ENCODE peak calls at places on chromosomes 3 and 15, in six cellular contexts. One of them, this sample, is unnamed.

GRCh38 chr15:27608248-27608647 is 490.9 kb downstream of the OCA2 start:
- DNase-seq in kidney epithelial cell: no peak
- DNase-seq in lower leg skin: no peak
- DNase-seq in glutamatergic neuron: no peak
- DNase-seq in brain microvascular endothelial cell: no peak
- DNase-seq in fibroblast of lung: no peak
- DNase-seq in this sample: no peak

GRCh38 chr15:89998141-89998661 is 2.9 kb upstream of the ZNF710 start:
- DNase-seq in kidney epithelial cell: no peak
- DNase-seq in lower leg skin: no peak
- DNase-seq in brain microvascular endothelial cell: peak
- DNase-seq in fibroblast of lung: peak
- DNase-seq in glutamatergic neuron: no peak
- DNase-seq in this sample: no peak

GRCh38 chr3:126811530-126811929 is 107.5 kb downstream of the CHCHD6 start:
- DNase-seq in lower leg skin: no peak
- DNase-seq in kidney epithelial cell: no peak
- DNase-seq in glutamatergic neuron: no peak
- DNase-seq in brain microvascular endothelial cell: peak
- DNase-seq in fibroblast of lung: peak
- DNase-seq in this sample: no peak

GRCh38 chr3:162845918-162846317 is 1349.3 kb downstream of the OTOL1 start:
- DNase-seq in fibroblast of lung: no peak
- DNase-seq in lower leg skin: no peak
- DNase-seq in brain microvascular endothelial cell: no peak
- DNase-seq in glutamatergic neuron: no peak
- DNase-seq in kidney epithelial cell: no peak
- DNase-seq in this sample: no peak

GRCh38 chr3:120569224-120569915 is 26.8 kb upstream of the NDUFB4 start:
- DNase-seq in brain microvascular endothelial cell: no peak
- DNase-seq in kidney epithelial cell: no peak
- DNase-seq in lower leg skin: no peak
- DNase-seq in glutamatergic neuron: no peak
- DNase-seq in fibroblast of lung: no peak
- DNase-seq in this sample: no peak

GRCh38 chr3:87987952-87988351 is 70.9 kb downstream of the CGGBP1 start:
- DNase-seq in glutamatergic neuron: no peak
- DNase-seq in kidney epithelial cell: no peak
- DNase-seq in fibroblast of lung: no peak
- DNase-seq in brain microvascular endothelial cell: peak
- DNase-seq in lower leg skin: no peak
- DNase-seq in this sample: no peak

GRCh38 chr15:98746375-98746679 is 98.0 kb downstream of the IGF1R start:
- DNase-seq in kidney epithelial cell: no peak
- DNase-seq in lower leg skin: no peak
- DNase-seq in brain microvascular endothelial cell: no peak
- DNase-seq in fibroblast of lung: no peak
- DNase-seq in glutamatergic neuron: no peak
- DNase-seq in this sample: no peak

GRCh38 chr15:94336817-94337537 is 105.6 kb downstream of the MCTP2 start:
- DNase-seq in lower leg skin: no peak
- DNase-seq in fibroblast of lung: no peak
- DNase-seq in glutamatergic neuron: no peak
- DNase-seq in kidney epithelial cell: no peak
- DNase-seq in brain microvascular endothelial cell: no peak
- DNase-seq in this sample: no peak

GRCh38 chr15:78640527-78640839 is 527 bp downstream of the CHRNB4 start:
- DNase-seq in lower leg skin: no peak
- DNase-seq in brain microvascular endothelial cell: no peak
- DNase-seq in kidney epithelial cell: no peak
- DNase-seq in glutamatergic neuron: no peak
- DNase-seq in fibroblast of lung: no peak
- DNase-seq in this sample: no peak

GRCh38 chr3:152587861-152588260 is 247.1 kb upstream of the P2RY1 start:
- DNase-seq in kidney epithelial cell: no peak
- DNase-seq in brain microvascular endothelial cell: no peak
- DNase-seq in glutamatergic neuron: no peak
- DNase-seq in lower leg skin: no peak
- DNase-seq in fibroblast of lung: no peak
- DNase-seq in this sample: no peak

GRCh38 chr3:8305371-8305770 is 196.3 kb upstream of the LMCD1 start:
- DNase-seq in brain microvascular endothelial cell: no peak
- DNase-seq in kidney epithelial cell: no peak
- DNase-seq in glutamatergic neuron: no peak
- DNase-seq in fibroblast of lung: no peak
- DNase-seq in lower leg skin: no peak
- DNase-seq in this sample: no peak

GRCh38 chr3:85781806-85782205 is 823.0 kb downstream of the CADM2 start:
- DNase-seq in brain microvascular endothelial cell: no peak
- DNase-seq in lower leg skin: no peak
- DNase-seq in glutamatergic neuron: no peak
- DNase-seq in kidney epithelial cell: no peak
- DNase-seq in fibroblast of lung: peak
- DNase-seq in this sample: no peak

DNA sequence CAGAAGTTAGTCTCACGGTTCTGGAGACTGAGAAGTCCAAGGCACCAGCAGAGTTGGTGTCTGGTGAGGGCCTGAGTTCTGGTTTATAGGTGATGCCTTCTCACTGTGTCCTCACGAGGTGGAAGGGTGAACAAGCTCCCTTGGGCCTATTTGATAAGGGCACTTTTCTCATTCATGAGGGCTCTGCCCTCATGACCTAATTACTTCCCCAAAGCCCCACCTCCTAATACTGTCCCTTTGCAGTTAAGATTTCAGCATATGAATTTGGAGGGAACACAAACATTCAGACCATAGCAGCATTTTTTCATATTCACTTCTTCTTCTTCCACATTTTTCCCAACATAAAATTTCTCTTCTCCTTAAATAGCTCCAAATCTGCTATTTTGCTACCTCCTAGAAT is 41.5 kb downstream of the TMEM41A start:
- DNase-seq in fibroblast of lung: no peak
- DNase-seq in brain microvascular endothelial cell: no peak
- DNase-seq in lower leg skin: no peak
- DNase-seq in glutamatergic neuron: no peak
- DNase-seq in kidney epithelial cell: no peak
- DNase-seq in this sample: no peak
- TF ChIP-seq CTCF in fibroblast of lung: no peak
- TF ChIP-seq CTCF in brain microvascular endothelial cell: no peak
- TF ChIP-seq CTCF in lower leg skin: no peak
- TF ChIP-seq CTCF in glutamatergic neuron: no peak
- TF ChIP-seq CTCF in kidney epithelial cell: no peak
- TF ChIP-seq CTCF in this sample: no peak

DNA sequence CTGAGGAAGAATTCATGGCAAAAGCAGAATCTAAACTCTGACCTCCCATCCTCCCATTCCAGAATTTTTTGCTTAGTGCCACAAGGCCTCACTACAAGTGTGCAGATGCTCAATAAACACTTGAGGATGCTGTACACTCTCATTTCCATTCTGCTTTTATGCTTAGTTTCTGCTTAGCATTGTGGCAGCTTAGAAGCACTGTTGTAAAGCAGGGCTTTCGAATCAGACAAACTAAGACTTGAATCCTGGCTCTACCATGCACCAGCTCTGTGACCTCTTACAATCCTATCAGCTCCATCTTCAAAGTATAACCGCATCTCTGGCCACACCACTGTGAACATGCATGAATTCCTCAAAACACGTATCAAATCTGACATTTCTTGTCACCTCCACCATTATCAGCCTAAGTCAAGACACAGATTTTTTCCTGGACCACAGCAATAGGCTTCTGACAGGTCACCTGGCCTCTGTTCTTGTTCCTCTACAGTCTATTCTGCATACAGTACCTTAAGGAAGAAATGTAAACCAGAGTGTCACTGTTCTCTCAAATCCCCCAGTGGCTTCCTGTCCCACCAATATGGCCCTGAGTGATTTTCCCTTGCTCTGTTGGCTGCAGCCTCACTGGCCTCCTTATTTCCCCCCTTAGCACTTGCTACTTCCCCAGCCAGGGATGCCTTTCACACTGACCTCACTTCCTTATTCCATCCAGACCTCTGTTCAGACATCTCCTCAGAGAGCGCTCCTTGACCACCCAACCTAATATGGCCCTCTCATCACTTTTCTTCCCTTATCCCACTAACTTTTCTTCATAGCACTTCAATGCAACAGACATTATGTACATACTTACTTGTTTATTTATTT is 8.1 kb upstream of the PHC3 start:
- DNase-seq in glutamatergic neuron: no peak
- DNase-seq in brain microvascular endothelial cell: no peak
- DNase-seq in kidney epithelial cell: no peak
- DNase-seq in lower leg skin: no peak
- DNase-seq in fibroblast of lung: no peak
- DNase-seq in this sample: no peak
- TF ChIP-seq CTCF in glutamatergic neuron: peak
- TF ChIP-seq CTCF in brain microvascular endothelial cell: no peak
- TF ChIP-seq CTCF in kidney epithelial cell: no peak
- TF ChIP-seq CTCF in lower leg skin: no peak
- TF ChIP-seq CTCF in fibroblast of lung: no peak
- TF ChIP-seq CTCF in this sample: no peak

DNA sequence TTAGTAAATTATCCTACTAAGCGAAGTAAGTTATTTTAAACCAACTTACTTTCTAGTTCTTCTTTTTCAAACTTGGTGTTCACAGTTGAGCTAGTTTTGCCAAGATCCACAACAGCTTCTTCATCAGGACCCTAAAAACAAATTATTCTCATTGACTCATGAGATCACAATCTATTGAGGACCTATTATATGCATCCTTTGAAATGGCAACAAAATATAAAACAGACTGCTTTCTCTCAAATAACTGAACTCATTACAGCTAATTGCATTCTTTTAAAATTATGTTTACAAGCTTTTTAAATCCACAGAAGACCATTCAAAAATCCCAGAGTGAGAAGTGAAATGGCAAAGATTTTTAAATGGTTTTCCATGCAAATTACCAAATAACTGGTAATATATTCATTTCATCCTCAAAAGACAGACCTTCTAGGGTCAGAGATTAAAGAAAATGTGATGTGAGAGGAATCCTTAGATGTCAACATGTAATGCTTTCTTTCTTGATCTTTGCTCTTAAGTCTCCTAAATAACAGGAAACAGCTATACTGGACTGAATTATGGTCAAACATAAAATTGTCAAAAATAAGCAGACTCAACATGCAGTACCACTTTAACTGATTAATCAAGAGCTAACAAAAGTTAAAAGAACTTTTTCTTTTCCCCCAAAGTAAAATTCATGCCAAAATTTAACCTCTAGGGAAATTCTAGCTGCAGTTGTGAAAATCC is 31.7 kb downstream of the SLC4A7 start:
- DNase-seq in lower leg skin: no peak
- DNase-seq in brain microvascular endothelial cell: no peak
- DNase-seq in kidney epithelial cell: no peak
- DNase-seq in glutamatergic neuron: no peak
- DNase-seq in fibroblast of lung: no peak
- DNase-seq in this sample: no peak
- TF ChIP-seq CTCF in lower leg skin: no peak
- TF ChIP-seq CTCF in brain microvascular endothelial cell: no peak
- TF ChIP-seq CTCF in kidney epithelial cell: no peak
- TF ChIP-seq CTCF in glutamatergic neuron: no peak
- TF ChIP-seq CTCF in fibroblast of lung: no peak
- TF ChIP-seq CTCF in this sample: no peak

GRCh38 chr3:138861755-138862333 is 27.1 kb upstream of the PIK3CB start:
- DNase-seq in lower leg skin: no peak
- DNase-seq in glutamatergic neuron: no peak
- DNase-seq in brain microvascular endothelial cell: peak
- DNase-seq in fibroblast of lung: peak
- DNase-seq in kidney epithelial cell: peak
- DNase-seq in this sample: no peak

GRCh38 chr3:138862531-138862923 is 27.8 kb upstream of the PIK3CB start:
- DNase-seq in kidney epithelial cell: no peak
- DNase-seq in fibroblast of lung: no peak
- DNase-seq in lower leg skin: no peak
- DNase-seq in brain microvascular endothelial cell: peak
- DNase-seq in glutamatergic neuron: no peak
- DNase-seq in this sample: no peak

GRCh38 chr3:138867996-138868395 is 33.3 kb upstream of the PIK3CB start:
- DNase-seq in fibroblast of lung: no peak
- DNase-seq in kidney epithelial cell: no peak
- DNase-seq in glutamatergic neuron: no peak
- DNase-seq in lower leg skin: no peak
- DNase-seq in brain microvascular endothelial cell: no peak
- DNase-seq in this sample: no peak

GRCh38 chr3:138863776-138864113 is 29.0 kb upstream of the PIK3CB start:
- DNase-seq in lower leg skin: no peak
- DNase-seq in fibroblast of lung: no peak
- DNase-seq in kidney epithelial cell: no peak
- DNase-seq in glutamatergic neuron: no peak
- DNase-seq in brain microvascular endothelial cell: no peak
- DNase-seq in this sample: no peak

GRCh38 chr3:138862924-138863775 is 28.4 kb upstream of the PIK3CB start:
- DNase-seq in fibroblast of lung: peak
- DNase-seq in glutamatergic neuron: no peak
- DNase-seq in lower leg skin: no peak
- DNase-seq in kidney epithelial cell: peak
- DNase-seq in brain microvascular endothelial cell: peak
- DNase-seq in this sample: no peak
- TF ChIP-seq CTCF in fibroblast of lung: no peak
- TF ChIP-seq CTCF in glutamatergic neuron: no peak
- TF ChIP-seq CTCF in lower leg skin: peak
- TF ChIP-seq CTCF in kidney epithelial cell: no peak
- TF ChIP-seq CTCF in brain microvascular endothelial cell: no peak
- TF ChIP-seq CTCF in this sample: no peak

GRCh38 chr3:172199850-172200369 is 160.5 kb downstream of the FNDC3B start:
- DNase-seq in fibroblast of lung: no peak
- DNase-seq in lower leg skin: no peak
- DNase-seq in glutamatergic neuron: no peak
- DNase-seq in brain microvascular endothelial cell: no peak
- DNase-seq in kidney epithelial cell: no peak
- DNase-seq in this sample: no peak

GRCh38 chr3:172195393-172195754 is 156.0 kb downstream of the FNDC3B start:
- DNase-seq in brain microvascular endothelial cell: no peak
- DNase-seq in lower leg skin: no peak
- DNase-seq in glutamatergic neuron: no peak
- DNase-seq in kidney epithelial cell: no peak
- DNase-seq in fibroblast of lung: no peak
- DNase-seq in this sample: no peak

GRCh38 chr3:172201136-172201989 is 162.0 kb downstream of the FNDC3B start:
- DNase-seq in kidney epithelial cell: no peak
- DNase-seq in glutamatergic neuron: no peak
- DNase-seq in lower leg skin: peak
- DNase-seq in fibroblast of lung: peak
- DNase-seq in brain microvascular endothelial cell: peak
- DNase-seq in this sample: peak

GRCh38 chr3:172197344-172197743 is 158.0 kb downstream of the FNDC3B start:
- DNase-seq in kidney epithelial cell: no peak
- DNase-seq in brain microvascular endothelial cell: no peak
- DNase-seq in fibroblast of lung: no peak
- DNase-seq in glutamatergic neuron: no peak
- DNase-seq in lower leg skin: no peak
- DNase-seq in this sample: no peak

GRCh38 chr3:172198428-172198827 is 159.1 kb downstream of the FNDC3B start:
- DNase-seq in glutamatergic neuron: no peak
- DNase-seq in lower leg skin: no peak
- DNase-seq in brain microvascular endothelial cell: no peak
- DNase-seq in fibroblast of lung: no peak
- DNase-seq in kidney epithelial cell: no peak
- DNase-seq in this sample: no peak
- TF ChIP-seq CTCF in glutamatergic neuron: no peak
- TF ChIP-seq CTCF in lower leg skin: no peak
- TF ChIP-seq CTCF in brain microvascular endothelial cell: no peak
- TF ChIP-seq CTCF in fibroblast of lung: no peak
- TF ChIP-seq CTCF in kidney epithelial cell: no peak
- TF ChIP-seq CTCF in this sample: no peak

GRCh38 chr15:25697586-25697985 is 165.5 kb downstream of the ATP10A start:
- DNase-seq in fibroblast of lung: no peak
- DNase-seq in brain microvascular endothelial cell: no peak
- DNase-seq in lower leg skin: no peak
- DNase-seq in glutamatergic neuron: no peak
- DNase-seq in kidney epithelial cell: no peak
- DNase-seq in this sample: no peak
- TF ChIP-seq CTCF in fibroblast of lung: no peak
- TF ChIP-seq CTCF in brain microvascular endothelial cell: no peak
- TF ChIP-seq CTCF in lower leg skin: no peak
- TF ChIP-seq CTCF in glutamatergic neuron: no peak
- TF ChIP-seq CTCF in kidney epithelial cell: no peak
- TF ChIP-seq CTCF in this sample: no peak